ENCODE peak calls at places on chromosomes 5 and 9, in ten cellular contexts. B is AG09309; P is left ventricle myocardium inferior; L is ovary; K is choroid plexus epithelial cell; Q is neural progenitor cell; J is CD8-positive, alpha-beta T cell; A is A549; H is HFFc6; V is astrocyte of the spinal cord. Z is an unnamed sample.

GRCh38 chr5:176844706-176845391 is 34.5 kb downstream of the UNC5A start:
- DNase-seq in P (no peak), L (no peak), A (no peak), H (peak), K (peak), Q (no peak), V (no peak), J (no peak), B (no peak), Z (no peak)

GRCh38 chr9:111386386-111386785 is 56.4 kb upstream of the OR2K2 start:
- DNase-seq in K (no peak), J (no peak), P (no peak), A (no peak), Q (no peak), H (no peak), V (peak), B (no peak), L (no peak), Z (no peak)

GRCh38 chr9:38668791-38669466 is 48.5 kb upstream of the ANKRD18A start:
- DNase-seq in P (no peak), B (no peak), K (no peak), J (no peak), V (no peak), L (no peak), H (no peak), A (no peak), Q (no peak), Z (no peak)

GRCh38 chr9:71145179-71145578 is 23.8 kb upstream of the TRPM3 start:
- DNase-seq in K (peak), P (no peak), L (no peak), J (no peak), Q (no peak), B (no peak), A (no peak), V (no peak), H (no peak), Z (no peak)

GRCh38 chr5:32601623-32602295 is 16.4 kb downstream of the SUB1 start:
- DNase-seq in A (no peak), V (no peak), L (no peak), B (no peak), K (no peak), H (no peak), J (no peak), Q (no peak), P (no peak), Z (no peak)

GRCh38 chr5:72817639-72818266 is 1.3 kb downstream of the TNPO1 start:
- DNase-seq in K (no peak), Q (no peak), J (no peak), V (peak), A (no peak), B (no peak), P (no peak), L (no peak), H (no peak), Z (no peak)

GRCh38 chr5:110940136-110940535 is 131.4 kb upstream of the TSLP start:
- DNase-seq in L (no peak), V (no peak), K (no peak), B (no peak), J (no peak), Q (no peak), A (no peak), H (no peak), P (no peak), Z (no peak)

GRCh38 chr5:619444-619843 is 7.3 kb downstream of the CEP72 start:
- DNase-seq in A (no peak), V (no peak), J (no peak), L (no peak), K (no peak), Q (no peak), P (no peak), B (no peak), H (no peak), Z (no peak)

GRCh38 chr5:80565330-80565729 is 4.8 kb downstream of the ANKRD34B start:
- DNase-seq in V (no peak), J (no peak), Q (no peak), P (no peak), A (no peak), K (peak), B (no peak), L (no peak), H (no peak), Z (no peak)

DNA sequence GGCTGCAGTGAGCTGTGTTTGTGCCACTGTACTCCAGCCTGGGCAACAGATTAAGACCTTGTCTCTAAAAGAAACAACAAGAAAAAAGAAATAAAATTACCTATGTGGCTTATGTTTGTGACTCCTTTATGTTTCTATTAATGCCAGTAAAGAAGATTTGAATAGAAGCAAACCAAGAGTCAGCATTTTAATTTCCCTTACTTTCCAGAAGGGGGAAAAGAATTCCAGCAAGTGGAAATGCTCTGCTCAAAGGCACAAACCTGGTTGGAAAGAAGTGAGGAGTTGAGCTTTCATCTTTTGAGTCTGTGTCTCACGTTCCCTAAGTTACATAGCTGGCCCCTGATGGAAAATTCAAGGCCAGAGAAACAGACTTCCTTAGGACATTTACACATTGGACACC is 23.6 kb upstream of the ELL2 start:
- DNase-seq in J (no peak), V (no peak), P (no peak), B (no peak), Q (no peak), K (no peak), L (no peak), H (no peak), A (no peak), Z (no peak)
- TF ChIP-seq CTCF in J (no peak), V (no peak), P (no peak), B (no peak), Q (no peak), K (no peak), L (no peak), H (no peak), A (no peak), Z (no peak)

DNA sequence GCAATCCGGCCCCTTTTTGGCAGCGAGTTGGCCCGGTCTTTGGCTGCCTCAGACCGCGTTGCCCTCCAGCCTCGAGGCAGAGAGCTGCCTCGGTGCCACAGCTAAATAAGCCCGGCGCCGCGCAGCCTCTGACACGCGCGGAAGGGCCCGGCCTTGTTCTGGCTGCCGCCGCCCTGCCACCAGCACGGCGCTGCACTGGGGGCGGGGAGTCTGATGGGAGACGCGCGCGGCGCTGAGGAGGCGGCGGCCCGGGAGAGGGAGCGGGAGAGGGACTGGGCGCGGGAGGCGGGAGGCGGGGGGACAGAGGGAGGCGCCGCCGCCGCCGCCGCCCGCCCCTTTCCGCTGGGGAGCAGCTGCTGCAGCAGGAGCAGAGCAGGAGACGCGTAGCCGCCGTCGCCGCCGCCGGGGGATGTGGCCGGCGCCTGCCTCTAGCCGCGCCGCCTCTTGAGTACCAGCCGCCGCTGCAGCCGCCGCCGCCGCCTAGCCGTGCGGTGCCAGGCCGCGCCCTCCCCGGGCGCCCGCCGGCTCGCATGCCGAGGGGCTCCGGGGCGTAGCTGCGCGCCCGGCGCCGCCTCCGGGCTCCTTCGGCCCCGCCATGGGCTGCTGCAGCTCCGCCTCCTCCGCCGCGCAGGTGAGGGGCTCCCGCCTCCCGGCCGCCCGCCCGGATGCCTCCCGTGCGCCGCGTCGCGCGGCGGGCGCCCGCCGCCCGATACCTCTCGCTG is at the start of gene SLC44A1:
- DNase-seq in P (peak), K (peak), J (peak), L (peak), A (peak), Q (peak), H (peak), V (peak), B (peak), Z (peak)
- TF ChIP-seq CTCF in P (peak), K (no peak), J (no peak), L (no peak), A (no peak), Q (no peak), H (peak), V (no peak), B (no peak), Z (no peak)

GRCh38 chr9:91948423-91949292 is 1.4 kb downstream of the ROR2 start:
- DNase-seq in V (no peak), L (peak), Q (peak), J (no peak), H (peak), A (peak), B (no peak), P (peak), K (peak), Z (peak)
- TF ChIP-seq CTCF in V (peak), L (peak), Q (peak), J (no peak), H (peak), A (no peak), B (no peak), P (peak), K (peak), Z (no peak)

GRCh38 chr5:129171194-129171944 is 76.8 kb downstream of the ISOC1 start:
- DNase-seq in J (no peak), Q (peak), B (no peak), H (no peak), K (no peak), L (no peak), V (no peak), A (no peak), P (no peak), Z (no peak)

GRCh38 chr5:129177451-129177850 is 82.9 kb downstream of the ISOC1 start:
- DNase-seq in L (no peak), K (no peak), H (no peak), A (no peak), P (no peak), V (no peak), B (no peak), Q (no peak), J (no peak), Z (no peak)

GRCh38 chr5:129174447-129174846 is 79.9 kb downstream of the ISOC1 start:
- DNase-seq in B (no peak), K (no peak), P (no peak), Q (no peak), H (no peak), V (no peak), L (no peak), A (no peak), J (no peak), Z (no peak)

DNA sequence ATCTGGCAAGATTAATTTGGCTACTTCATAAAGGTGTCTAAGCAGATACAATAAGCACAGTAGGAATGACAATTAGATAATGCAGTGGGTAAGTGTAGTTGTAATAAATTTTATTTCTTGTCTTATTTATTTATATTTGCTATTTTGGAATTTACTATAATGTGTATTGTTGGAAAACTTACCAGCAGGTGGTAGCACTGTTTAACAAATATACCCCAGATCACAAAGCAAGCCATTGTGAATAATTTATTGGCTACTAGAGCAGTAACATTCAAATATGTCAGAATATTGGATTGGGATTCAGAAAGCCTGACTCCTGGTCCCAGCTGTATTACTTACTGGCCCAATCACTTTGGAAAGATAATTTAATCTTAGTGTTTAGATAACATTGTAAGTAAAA is 78.0 kb downstream of the ISOC1 start:
- DNase-seq in L (no peak), P (no peak), H (no peak), Q (peak), J (no peak), V (no peak), K (peak), B (no peak), A (no peak), Z (no peak)
- TF ChIP-seq CTCF in L (no peak), P (peak), H (peak), Q (no peak), J (no peak), V (no peak), K (peak), B (no peak), A (peak), Z (peak)

GRCh38 chr9:131085370-131086122 is 10.8 kb upstream of the AIF1L start:
- DNase-seq in B (no peak), L (no peak), H (no peak), Q (no peak), A (no peak), V (no peak), P (no peak), K (no peak), J (no peak), Z (no peak)

GRCh38 chr9:131081868-131082267 is 14.5 kb upstream of the AIF1L start:
- DNase-seq in H (no peak), P (no peak), L (no peak), B (no peak), Q (no peak), J (no peak), K (no peak), A (no peak), V (no peak), Z (no peak)

GRCh38 chr9:131084661-131085369 is 11.5 kb upstream of the AIF1L start:
- DNase-seq in P (no peak), L (no peak), J (no peak), V (no peak), H (no peak), K (no peak), Q (no peak), A (no peak), B (no peak), Z (no peak)

GRCh38 chr9:131080589-131080988 is 15.7 kb upstream of the AIF1L start:
- DNase-seq in Q (no peak), K (no peak), V (no peak), A (no peak), P (no peak), L (no peak), H (no peak), B (no peak), J (no peak), Z (no peak)

DNA sequence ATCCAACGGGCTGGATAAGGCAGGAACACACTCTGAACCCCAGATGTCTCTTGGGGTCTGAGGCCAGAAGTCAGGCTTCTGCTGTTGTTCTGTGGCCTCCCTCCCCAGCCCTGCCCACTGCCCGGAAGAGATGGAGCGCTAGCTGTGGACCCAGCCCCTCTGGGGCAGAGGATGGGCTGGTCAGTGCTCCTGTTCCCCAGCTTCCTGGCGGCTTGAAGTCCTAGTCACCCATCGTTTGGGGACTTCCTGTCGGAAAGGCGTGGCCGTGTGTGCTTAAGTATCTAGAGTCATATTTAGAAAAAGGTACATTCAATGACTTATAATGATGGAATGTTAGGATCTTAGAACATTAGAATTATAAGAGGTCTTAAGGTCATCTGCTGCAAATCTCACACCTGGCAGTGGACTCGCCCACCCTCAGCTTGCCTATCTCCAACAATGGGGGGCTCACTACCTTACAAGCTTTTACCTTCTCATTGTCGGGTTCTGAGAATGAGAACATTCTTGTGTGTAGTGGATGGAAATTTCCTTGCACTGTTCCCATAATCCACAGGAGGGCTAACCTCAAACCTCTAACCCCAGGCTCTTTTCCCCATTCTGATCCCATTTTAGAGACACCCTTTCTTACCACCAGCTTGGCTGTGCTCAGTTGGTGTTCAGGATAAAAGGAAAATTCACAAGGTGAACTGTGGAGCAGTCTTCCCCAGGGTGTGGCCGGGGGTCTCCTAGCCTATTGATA is 13.4 kb upstream of the AIF1L start:
- DNase-seq in P (no peak), L (no peak), A (peak), K (no peak), V (no peak), J (no peak), B (no peak), Q (no peak), H (no peak), Z (no peak)
- TF ChIP-seq CTCF in P (no peak), L (no peak), A (no peak), K (peak), V (no peak), J (no peak), B (no peak), Q (no peak), H (no peak), Z (no peak)

DNA sequence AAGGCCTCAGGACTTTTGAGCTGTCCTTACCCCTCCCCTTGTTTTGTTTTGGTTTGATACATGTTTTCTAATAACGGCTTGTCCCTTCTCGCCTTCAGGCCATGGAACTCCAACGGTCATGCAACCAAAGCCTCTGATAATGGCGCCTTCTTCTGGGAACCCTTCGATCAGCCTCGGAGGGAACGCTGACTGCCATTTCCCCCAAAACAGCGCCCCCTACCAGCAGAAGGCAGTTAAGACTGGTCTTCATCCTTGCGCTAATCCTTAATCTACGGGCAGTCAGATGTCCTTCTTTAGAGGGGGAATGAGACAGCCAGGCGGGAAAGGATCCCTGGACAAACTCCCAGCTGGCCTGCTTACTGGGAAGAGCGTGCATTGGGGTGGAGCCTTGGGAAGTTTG is 276.6 kb downstream of the ICE1 start:
- DNase-seq in Q (peak), P (no peak), V (no peak), H (no peak), A (no peak), B (no peak), J (no peak), L (no peak), K (no peak), Z (no peak)
- TF ChIP-seq CTCF in Q (peak), P (no peak), V (no peak), H (no peak), A (no peak), B (no peak), J (no peak), L (no peak), K (no peak), Z (no peak)